ENCODE peak calls at places on chromosomes 3 and 15, in five cellular contexts. U is activated T-cell treated with anti-CD3 and anti-CD28 coated beads for 1 hour; F is activated CD4-positive, alpha-beta T cell treated with anti-CD3 and anti-CD28 coated beads, Interleukin-2, amount 50 U/mL, for 1 hour; X is GF-D8; G is heart right ventricle. K is an unnamed sample.

GRCh38 chr3:72445827-72446405 is 402.3 kb downstream of the SHQ1 start:
- DNase-seq in U (no peak), F (no peak), X (no peak), G (no peak), K (no peak)

GRCh38 chr3:80643421-80643820 is 875.6 kb upstream of the ROBO1 start:
- DNase-seq in U (no peak), F (no peak), X (no peak), G (no peak), K (no peak)

GRCh38 chr3:129277829-129278271 is 820 bp upstream of the HMCES start:
- DNase-seq in U (no peak), F (no peak), X (no peak), G (no peak), K (no peak)

GRCh38 chr3:194340757-194341400 is 10.2 kb downstream of the CPN2 start:
- DNase-seq in U (no peak), F (no peak), X (no peak), G (no peak), K (no peak)

GRCh38 chr15:40235201-40235890 is 3.5 kb upstream of the PAK6 start:
- DNase-seq in U (no peak), F (no peak), X (peak), G (no peak), K (peak)

GRCh38 chr3:111952866-111953450 is 25.9 kb upstream of the ABHD10 start:
- DNase-seq in U (no peak), F (no peak), X (no peak), G (no peak), K (no peak)

GRCh38 chr3:36989000-36989399 is 3.9 kb downstream of the EPM2AIP1 start:
- DNase-seq in U (no peak), F (no peak), X (no peak), G (no peak), K (no peak)

GRCh38 chr3:142152349-142152748 is 3.0 kb upstream of the TFDP2 start:
- DNase-seq in U (no peak), F (peak), X (no peak), G (no peak), K (no peak)

GRCh38 chr3:9826815-9827574 is 16.8 kb downstream of the RPUSD3 start:
- DNase-seq in U (no peak), F (no peak), X (peak), G (no peak), K (no peak)

GRCh38 chr3:127699098-127699945 is 26.6 kb downstream of the ABTB1 start:
- DNase-seq in U (no peak), F (no peak), X (no peak), G (no peak), K (no peak)

GRCh38 chr15:34890424-34890823 is 79.1 kb downstream of the AQR start:
- DNase-seq in U (no peak), F (no peak), X (no peak), G (no peak), K (no peak)

GRCh38 chr15:26242565-26242964 is 379.4 kb upstream of the ATP10A start:
- DNase-seq in U (no peak), F (no peak), X (no peak), G (no peak), K (no peak)

GRCh38 chr15:87576486-87577176 is 679.9 kb downstream of the NTRK3 start:
- DNase-seq in U (no peak), F (no peak), X (no peak), G (no peak), K (no peak)

GRCh38 chr15:101250331-101250730 is 1.5 kb downstream of the CHSY1 start:
- DNase-seq in U (no peak), F (no peak), X (no peak), G (no peak), K (no peak)

GRCh38 chr3:84759361-84759760 is 199.4 kb upstream of the CADM2 start:
- DNase-seq in U (no peak), F (no peak), X (no peak), G (no peak), K (no peak)

GRCh38 chr3:117127147-117127546 is 417.6 kb downstream of the TUSC7 start:
- DNase-seq in U (no peak), F (no peak), X (no peak), G (no peak), K (no peak)

GRCh38 chr15:76431936-76432335 is 95.4 kb downstream of the ISL2 start:
- DNase-seq in U (no peak), F (no peak), X (no peak), G (no peak), K (no peak)

GRCh38 chr15:27853624-27854455 is 245.3 kb downstream of the OCA2 start:
- DNase-seq in U (no peak), F (no peak), X (no peak), G (no peak), K (no peak)

GRCh38 chr15:56948000-56948765 is 29.7 kb downstream of the TCF12 start:
- DNase-seq in U (no peak), F (no peak), X (no peak), G (no peak), K (no peak)

GRCh38 chr3:71168961-71169411 is 414.5 kb downstream of the FOXP1 start:
- DNase-seq in U (no peak), F (no peak), X (no peak), G (no peak), K (no peak)

GRCh38 chr15:48432688-48433087 is 101.5 kb downstream of the DUT start:
- DNase-seq in U (no peak), F (no peak), X (no peak), G (no peak), K (no peak)

GRCh38 chr3:63514678-63515077 is 137.8 kb upstream of the SNTN start:
- DNase-seq in U (no peak), F (no peak), X (no peak), G (no peak), K (no peak)

GRCh38 chr3:58237238-58237939 is at the start of gene ABHD6:
- DNase-seq in U (peak), F (peak), X (no peak), G (peak), K (peak)

GRCh38 chr3:71063768-71064287 is 519.7 kb downstream of the FOXP1 start:
- DNase-seq in U (peak), F (peak), X (no peak), G (peak), K (no peak)

GRCh38 chr3:196414469-196414868 is 17.8 kb downstream of the UBXN7 start:
- DNase-seq in U (no peak), F (no peak), X (no peak), G (no peak), K (no peak)

GRCh38 chr3:195764961-195765706 is 44.4 kb downstream of the MUC20 start:
- DNase-seq in U (no peak), F (no peak), X (no peak), G (no peak), K (no peak)

GRCh38 chr3:56596441-56596840 is 39.5 kb downstream of the CCDC66 start:
- DNase-seq in U (no peak), F (no peak), X (no peak), G (no peak), K (no peak)

GRCh38 chr15:67186688-67187087 is 67.8 kb downstream of the AAGAB start:
- DNase-seq in U (no peak), F (no peak), X (no peak), G (no peak), K (no peak)

GRCh38 chr3:187130346-187131066 is 8.8 kb downstream of the RPL39L start:
- DNase-seq in U (no peak), F (no peak), X (no peak), G (no peak), K (no peak)

GRCh38 chr3:163935411-163935810 is 1142.9 kb downstream of the SI start:
- DNase-seq in U (no peak), F (no peak), X (no peak), G (no peak), K (no peak)

GRCh38 chr3:182349051-182349450 is 444.3 kb upstream of the ATP11B start:
- DNase-seq in U (no peak), F (no peak), X (no peak), G (no peak), K (no peak)

GRCh38 chr3:46628980-46629379 is 16.7 kb downstream of the FAM240A start:
- DNase-seq in U (no peak), F (no peak), X (no peak), G (no peak), K (peak)

K was measured in posterior cingulate gyrus.